ENCODE peak calls at places on chromosome 1, in seven cellular contexts. P is T-helper 2 cell; C is activated T-cell treated with anti-CD3 and anti-CD28 coated beads for 1 hour; O is Calu3; B is activated CD8-positive, alpha-beta T cell treated with anti-CD3 and anti-CD28 coated beads for 36 hours; Q is left ventricle myocardium inferior; G is astrocyte of the spinal cord. F is an unnamed sample.

GRCh38 chr1:26132128-26132824 is 20.7 kb downstream of the PDIK1L start:
- DNase-seq in P (no peak), C (no peak), O (no peak), B (no peak), Q (no peak), G (no peak), F (no peak)

GRCh38 chr1:73800376-73800775 is 397.6 kb downstream of the LRRIQ3 start:
- DNase-seq in P (no peak), C (no peak), O (no peak), B (no peak), Q (no peak), G (peak), F (no peak)

GRCh38 chr1:41557751-41558455 is 73.4 kb upstream of the EDN2 start:
- DNase-seq in P (no peak), C (no peak), O (no peak), B (no peak), Q (no peak), G (no peak), F (no peak)

GRCh38 chr1:53685272-53686051 is 53.5 kb downstream of the GLIS1 start:
- DNase-seq in P (no peak), C (no peak), O (peak), B (no peak), Q (no peak), G (peak), F (peak)

GRCh38 chr1:40742363-40743061 is 41.1 kb upstream of the KCNQ4 start:
- DNase-seq in P (no peak), C (no peak), O (no peak), B (peak), Q (no peak), G (no peak), F (no peak)

GRCh38 chr1:99707535-99708142 is 58.8 kb downstream of the FRRS1 start:
- DNase-seq in P (no peak), C (peak), O (peak), B (peak), Q (peak), G (peak), F (peak)

GRCh38 chr1:155651861-155652661 is 36.5 kb downstream of the YY1AP1 start:
- DNase-seq in P (no peak), C (no peak), O (no peak), B (no peak), Q (no peak), G (no peak), F (no peak)

GRCh38 chr1:208433086-208433485 is 188.9 kb upstream of the PLXNA2 start:
- DNase-seq in P (no peak), C (no peak), O (no peak), B (no peak), Q (no peak), G (peak), F (no peak)

GRCh38 chr1:24416666-24417391 is 1.2 kb downstream of the NIPAL3 start:
- DNase-seq in P (no peak), C (peak), O (peak), B (peak), Q (no peak), G (peak), F (no peak)

GRCh38 chr1:159179906-159180305 is 8.5 kb downstream of the CADM3 start:
- DNase-seq in P (no peak), C (no peak), O (no peak), B (no peak), Q (no peak), G (no peak), F (no peak)

GRCh38 chr1:184429342-184429741 is 42.5 kb downstream of the C1orf21 start:
- DNase-seq in P (no peak), C (no peak), O (no peak), B (no peak), Q (no peak), G (no peak), F (no peak)

GRCh38 chr1:155591770-155592169 is 18.2 kb upstream of the MSTO1 start:
- DNase-seq in P (no peak), C (no peak), O (peak), B (peak), Q (no peak), G (peak), F (no peak)

GRCh38 chr1:206863266-206863665 is 2.2 kb upstream of the IL20 start:
- DNase-seq in P (no peak), C (no peak), O (no peak), B (no peak), Q (no peak), G (no peak), F (no peak)

GRCh38 chr1:77605246-77606026 is 77.0 kb downstream of the ZZZ3 start:
- DNase-seq in P (no peak), C (no peak), O (peak), B (no peak), Q (peak), G (peak), F (peak)

GRCh38 chr1:83741751-83742150 is 257.2 kb downstream of the TTLL7 start:
- DNase-seq in P (no peak), C (no peak), O (no peak), B (no peak), Q (no peak), G (no peak), F (no peak)

GRCh38 chr1:76430532-76430931 is 356.0 kb downstream of the ST6GALNAC3 start:
- DNase-seq in P (no peak), C (no peak), O (no peak), B (no peak), Q (no peak), G (no peak), F (no peak)

GRCh38 chr1:50488403-50488802 is 65.2 kb upstream of the DMRTA2 start:
- DNase-seq in P (no peak), C (no peak), O (no peak), B (no peak), Q (no peak), G (no peak), F (no peak)

GRCh38 chr1:2277741-2278488 is 49.8 kb downstream of the SKI start:
- DNase-seq in P (no peak), C (no peak), O (no peak), B (no peak), Q (no peak), G (no peak), F (peak)

GRCh38 chr1:1358433-1359201 is at the start of gene MXRA8:
- DNase-seq in P (no peak), C (no peak), O (no peak), B (peak), Q (peak), G (peak), F (peak)

GRCh38 chr1:244319283-244320132 is 132.2 kb downstream of the ADSS2 start:
- DNase-seq in P (no peak), C (no peak), O (no peak), B (peak), Q (no peak), G (peak), F (no peak)

GRCh38 chr1:214123061-214123784 is 135.4 kb downstream of the PROX1 start:
- DNase-seq in P (no peak), C (no peak), O (peak), B (peak), Q (no peak), G (peak), F (no peak)

GRCh38 chr1:31931241-31932225 is 6.6 kb downstream of the PTP4A2 start:
- DNase-seq in P (no peak), C (no peak), O (no peak), B (no peak), Q (no peak), G (peak), F (no peak)

GRCh38 chr1:78540056-78540455 is 49.3 kb downstream of the PTGFR start:
- DNase-seq in P (no peak), C (no peak), O (no peak), B (no peak), Q (no peak), G (peak), F (no peak)

GRCh38 chr1:159532922-159533321 is 2.9 kb downstream of the OR10J5 start:
- DNase-seq in P (no peak), C (no peak), O (no peak), B (no peak), Q (no peak), G (no peak), F (no peak)

GRCh38 chr1:219664310-219665029 is 51.6 kb upstream of the ZC3H11B start:
- DNase-seq in P (no peak), C (no peak), O (no peak), B (no peak), Q (no peak), G (no peak), F (no peak)

GRCh38 chr1:190119683-190120082 is 358.0 kb downstream of the BRINP3 start:
- DNase-seq in P (no peak), C (no peak), O (no peak), B (no peak), Q (no peak), G (no peak), F (no peak)

GRCh38 chr1:182641561-182641960 is 37.4 kb upstream of the RGS16 start:
- DNase-seq in P (no peak), C (no peak), O (no peak), B (no peak), Q (no peak), G (no peak), F (no peak)

GRCh38 chr1:11929849-11930248 is 3.6 kb upstream of the KIAA2013 start:
- DNase-seq in P (no peak), C (no peak), O (no peak), B (peak), Q (peak), G (peak), F (peak)

GRCh38 chr1:54699936-54700525 is 15.6 kb upstream of the TTC4 start:
- DNase-seq in P (no peak), C (no peak), O (no peak), B (no peak), Q (no peak), G (no peak), F (no peak)

F was measured in Right ventricle myocardium superior.